ENCODE peak calls at places on chromosomes 1 and 21, in eight cellular contexts. One of them, this sample, is unnamed.

GRCh38 chr1:232048481-232048880 is 421.9 kb downstream of the DISC1 start:
- DNase-seq in heart left ventricle: no peak
- DNase-seq in lung: no peak
- DNase-seq in HepG2: no peak
- DNase-seq in CD8-positive, alpha-beta T cell: no peak
- DNase-seq in tibial nerve: no peak
- DNase-seq in PC-9: no peak
- DNase-seq in CD4-positive, alpha-beta T cell: no peak
- DNase-seq in this sample: no peak

GRCh38 chr1:233006582-233006981 is 56.2 kb downstream of the NTPCR start:
- DNase-seq in lung: no peak
- DNase-seq in CD4-positive, alpha-beta T cell: no peak
- DNase-seq in HepG2: no peak
- DNase-seq in PC-9: no peak
- DNase-seq in heart left ventricle: no peak
- DNase-seq in tibial nerve: no peak
- DNase-seq in CD8-positive, alpha-beta T cell: no peak
- DNase-seq in this sample: no peak

GRCh38 chr1:9907441-9907840 is 2.6 kb downstream of the CTNNBIP1 start:
- DNase-seq in CD4-positive, alpha-beta T cell: no peak
- DNase-seq in PC-9: no peak
- DNase-seq in tibial nerve: no peak
- DNase-seq in lung: no peak
- DNase-seq in HepG2: no peak
- DNase-seq in heart left ventricle: no peak
- DNase-seq in CD8-positive, alpha-beta T cell: no peak
- DNase-seq in this sample: no peak

GRCh38 chr1:84090447-84091244 is 53.4 kb upstream of the PRKACB start:
- DNase-seq in CD8-positive, alpha-beta T cell: peak; percentile 46
- DNase-seq in PC-9: no peak
- DNase-seq in HepG2: no peak
- DNase-seq in lung: no peak
- DNase-seq in tibial nerve: no peak
- DNase-seq in CD4-positive, alpha-beta T cell: no peak
- DNase-seq in heart left ventricle: no peak
- DNase-seq in this sample: no peak

GRCh38 chr1:197620660-197621273 is 154.5 kb downstream of the DENND1B start:
- DNase-seq in PC-9: peak; percentile 36
- DNase-seq in tibial nerve: no peak
- DNase-seq in CD4-positive, alpha-beta T cell: no peak
- DNase-seq in HepG2: peak; percentile 86
- DNase-seq in CD8-positive, alpha-beta T cell: no peak
- DNase-seq in heart left ventricle: no peak
- DNase-seq in lung: no peak
- DNase-seq in this sample: no peak

GRCh38 chr1:111620412-111620971 is 903 bp downstream of the RAP1A start:
- DNase-seq in CD4-positive, alpha-beta T cell: no peak
- DNase-seq in PC-9: no peak
- DNase-seq in HepG2: no peak
- DNase-seq in heart left ventricle: no peak
- DNase-seq in lung: peak; percentile 66
- DNase-seq in CD8-positive, alpha-beta T cell: no peak
- DNase-seq in tibial nerve: no peak
- DNase-seq in this sample: peak; percentile 77

GRCh38 chr1:45619149-45619921 is 4.5 kb downstream of the CCDC17 start:
- DNase-seq in lung: no peak
- DNase-seq in PC-9: no peak
- DNase-seq in CD4-positive, alpha-beta T cell: no peak
- DNase-seq in HepG2: no peak
- DNase-seq in CD8-positive, alpha-beta T cell: no peak
- DNase-seq in tibial nerve: no peak
- DNase-seq in heart left ventricle: no peak
- DNase-seq in this sample: no peak

GRCh38 chr1:7669559-7670208 is 101.4 kb upstream of the VAMP3 start:
- DNase-seq in tibial nerve: no peak
- DNase-seq in lung: no peak
- DNase-seq in PC-9: no peak
- DNase-seq in heart left ventricle: no peak
- DNase-seq in HepG2: peak; percentile 35
- DNase-seq in CD8-positive, alpha-beta T cell: peak; percentile 73
- DNase-seq in CD4-positive, alpha-beta T cell: peak; percentile 41
- DNase-seq in this sample: peak; percentile 14

GRCh38 chr21:31482460-31482859 is 138.4 kb upstream of the TIAM1 start:
- DNase-seq in heart left ventricle: no peak
- DNase-seq in PC-9: no peak
- DNase-seq in lung: no peak
- DNase-seq in CD8-positive, alpha-beta T cell: no peak
- DNase-seq in HepG2: no peak
- DNase-seq in tibial nerve: no peak
- DNase-seq in CD4-positive, alpha-beta T cell: no peak
- DNase-seq in this sample: no peak

GRCh38 chr1:42746436-42747105 is 6.5 kb upstream of the CLDN19 start:
- DNase-seq in heart left ventricle: no peak
- DNase-seq in CD4-positive, alpha-beta T cell: no peak
- DNase-seq in CD8-positive, alpha-beta T cell: no peak
- DNase-seq in HepG2: no peak
- DNase-seq in tibial nerve: peak; percentile 10
- DNase-seq in lung: no peak
- DNase-seq in PC-9: no peak
- DNase-seq in this sample: no peak

GRCh38 chr1:7856345-7856744 is 3.5 kb upstream of the UTS2 start:
- DNase-seq in lung: no peak
- DNase-seq in CD4-positive, alpha-beta T cell: no peak
- DNase-seq in heart left ventricle: no peak
- DNase-seq in PC-9: no peak
- DNase-seq in CD8-positive, alpha-beta T cell: no peak
- DNase-seq in tibial nerve: no peak
- DNase-seq in HepG2: peak; percentile 18
- DNase-seq in this sample: peak; percentile 18

GRCh38 chr1:51863384-51863783 is 15.1 kb downstream of the NRDC start:
- DNase-seq in heart left ventricle: no peak
- DNase-seq in CD4-positive, alpha-beta T cell: no peak
- DNase-seq in lung: no peak
- DNase-seq in HepG2: no peak
- DNase-seq in PC-9: no peak
- DNase-seq in CD8-positive, alpha-beta T cell: no peak
- DNase-seq in tibial nerve: no peak
- DNase-seq in this sample: no peak

GRCh38 chr21:27572681-27573080 is 605.8 kb upstream of the ADAMTS5 start:
- DNase-seq in CD8-positive, alpha-beta T cell: no peak
- DNase-seq in heart left ventricle: no peak
- DNase-seq in PC-9: no peak
- DNase-seq in tibial nerve: no peak
- DNase-seq in CD4-positive, alpha-beta T cell: no peak
- DNase-seq in lung: no peak
- DNase-seq in HepG2: no peak
- DNase-seq in this sample: no peak

GRCh38 chr1:3895951-3896325 is 4.1 kb downstream of the C1orf174 start:
- DNase-seq in CD8-positive, alpha-beta T cell: no peak
- DNase-seq in lung: no peak
- DNase-seq in heart left ventricle: no peak
- DNase-seq in PC-9: no peak
- DNase-seq in HepG2: no peak
- DNase-seq in CD4-positive, alpha-beta T cell: no peak
- DNase-seq in tibial nerve: no peak
- DNase-seq in this sample: no peak

GRCh38 chr1:40477680-40478057 is 579 bp downstream of the ZFP69 start:
- DNase-seq in PC-9: no peak
- DNase-seq in tibial nerve: no peak
- DNase-seq in HepG2: no peak
- DNase-seq in lung: no peak
- DNase-seq in heart left ventricle: peak; percentile 28
- DNase-seq in CD8-positive, alpha-beta T cell: no peak
- DNase-seq in CD4-positive, alpha-beta T cell: no peak
- DNase-seq in this sample: peak; percentile 1

GRCh38 chr1:244154882-244155531 is 103.9 kb downstream of the ZBTB18 start:
- DNase-seq in CD8-positive, alpha-beta T cell: no peak
- DNase-seq in HepG2: peak; percentile 10
- DNase-seq in CD4-positive, alpha-beta T cell: no peak
- DNase-seq in PC-9: no peak
- DNase-seq in lung: no peak
- DNase-seq in heart left ventricle: no peak
- DNase-seq in tibial nerve: no peak
- DNase-seq in this sample: no peak

GRCh38 chr21:16460936-16461335 is 731.2 kb downstream of the USP25 start:
- DNase-seq in CD8-positive, alpha-beta T cell: no peak
- DNase-seq in CD4-positive, alpha-beta T cell: no peak
- DNase-seq in heart left ventricle: no peak
- DNase-seq in HepG2: no peak
- DNase-seq in tibial nerve: no peak
- DNase-seq in lung: no peak
- DNase-seq in PC-9: no peak
- DNase-seq in this sample: peak; percentile 5

GRCh38 chr1:41799723-41800122 is 119.0 kb downstream of the HIVEP3 start:
- DNase-seq in tibial nerve: no peak
- DNase-seq in PC-9: no peak
- DNase-seq in CD8-positive, alpha-beta T cell: no peak
- DNase-seq in HepG2: no peak
- DNase-seq in CD4-positive, alpha-beta T cell: no peak
- DNase-seq in lung: no peak
- DNase-seq in heart left ventricle: no peak
- DNase-seq in this sample: peak; percentile 11

GRCh38 chr21:41561701-41562100 is 53.7 kb upstream of the TMPRSS2 start:
- DNase-seq in heart left ventricle: no peak
- DNase-seq in tibial nerve: no peak
- DNase-seq in lung: no peak
- DNase-seq in PC-9: no peak
- DNase-seq in CD4-positive, alpha-beta T cell: no peak
- DNase-seq in HepG2: no peak
- DNase-seq in CD8-positive, alpha-beta T cell: no peak
- DNase-seq in this sample: no peak

DNA sequence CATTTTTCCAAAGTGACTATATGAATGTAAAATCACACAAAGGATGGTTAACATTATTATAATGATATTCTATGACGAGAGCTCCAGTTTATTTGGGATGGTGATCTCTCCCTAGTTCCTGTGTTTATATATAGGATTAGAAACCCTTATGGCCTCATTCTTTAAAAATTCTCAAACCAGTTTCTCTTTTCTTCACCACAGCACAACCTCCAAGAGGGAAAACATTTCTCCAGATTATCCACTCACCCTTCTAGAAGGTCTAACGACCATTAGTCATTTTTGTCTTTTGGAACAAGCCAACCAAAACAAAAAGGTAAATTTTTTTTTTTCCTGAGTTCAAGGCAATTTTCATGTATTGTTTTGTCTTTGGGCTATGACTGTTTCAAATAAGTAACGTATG is 72.7 kb upstream of the MORC3 start:
- DNase-seq in HepG2: no peak
- DNase-seq in PC-9: no peak
- DNase-seq in heart left ventricle: no peak
- DNase-seq in CD8-positive, alpha-beta T cell: no peak
- DNase-seq in lung: no peak
- DNase-seq in tibial nerve: no peak
- DNase-seq in CD4-positive, alpha-beta T cell: no peak
- DNase-seq in this sample: no peak
- H3K27ac ChIP-seq in HepG2: no peak overlapping the region
- H3K27ac ChIP-seq in PC-9: no peak overlapping the region
- H3K27ac ChIP-seq in heart left ventricle: no peak overlapping the region
- H3K27ac ChIP-seq in CD8-positive, alpha-beta T cell: no peak overlapping the region
- H3K27ac ChIP-seq in lung: no peak overlapping the region
- H3K27ac ChIP-seq in tibial nerve: no peak overlapping the region
- H3K27ac ChIP-seq in CD4-positive, alpha-beta T cell: no peak overlapping the region
- H3K27ac ChIP-seq in this sample: no peak overlapping the region

GRCh38 chr1:28232558-28233263 is at the start of gene DNAJC8:
- DNase-seq in heart left ventricle: peak; percentile 97
- DNase-seq in CD8-positive, alpha-beta T cell: peak; percentile 93
- DNase-seq in lung: peak; percentile 96
- DNase-seq in PC-9: peak; percentile 73
- DNase-seq in CD4-positive, alpha-beta T cell: peak; percentile 93
- DNase-seq in HepG2: peak; percentile 89
- DNase-seq in tibial nerve: peak; percentile 98
- DNase-seq in this sample: peak; percentile 97
- H3K27ac ChIP-seq in heart left ventricle: peak within 1 kb of the TSS; percentile 87
- H3K27ac ChIP-seq in CD8-positive, alpha-beta T cell: peak within 1 kb of the TSS; percentile 80
- H3K27ac ChIP-seq in lung: peak within 1 kb of the TSS; percentile 80
- H3K27ac ChIP-seq in PC-9: peak within 1 kb of the TSS; percentile 50
- H3K27ac ChIP-seq in CD4-positive, alpha-beta T cell: peak within 1 kb of the TSS; percentile 66
- H3K27ac ChIP-seq in HepG2: peak within 1 kb of the TSS; percentile 83
- H3K27ac ChIP-seq in tibial nerve: peak within 1 kb of the TSS; percentile 83
- H3K27ac ChIP-seq in this sample: peak within 1 kb of the TSS; percentile 86

GRCh38 chr1:160652924-160653619 is 6.2 kb upstream of the SLAMF1 start:
- DNase-seq in PC-9: no peak
- DNase-seq in CD8-positive, alpha-beta T cell: no peak
- DNase-seq in heart left ventricle: no peak
- DNase-seq in CD4-positive, alpha-beta T cell: no peak
- DNase-seq in lung: no peak
- DNase-seq in tibial nerve: no peak
- DNase-seq in HepG2: no peak
- DNase-seq in this sample: no peak
- H3K27ac ChIP-seq in PC-9: no peak overlapping the region
- H3K27ac ChIP-seq in CD8-positive, alpha-beta T cell: no peak overlapping the region
- H3K27ac ChIP-seq in heart left ventricle: no peak overlapping the region
- H3K27ac ChIP-seq in CD4-positive, alpha-beta T cell: no peak overlapping the region
- H3K27ac ChIP-seq in lung: no peak overlapping the region
- H3K27ac ChIP-seq in tibial nerve: no peak overlapping the region
- H3K27ac ChIP-seq in HepG2: no peak overlapping the region
- H3K27ac ChIP-seq in this sample: no peak overlapping the region

GRCh38 chr1:31515061-31515775 is 61.1 kb upstream of the TINAGL1 start:
- DNase-seq in CD8-positive, alpha-beta T cell: no peak
- DNase-seq in heart left ventricle: no peak
- DNase-seq in tibial nerve: no peak
- DNase-seq in PC-9: no peak
- DNase-seq in CD4-positive, alpha-beta T cell: no peak
- DNase-seq in HepG2: no peak
- DNase-seq in lung: no peak
- DNase-seq in this sample: no peak

GRCh38 chr1:31510853-31511789 is 65.2 kb upstream of the TINAGL1 start:
- DNase-seq in lung: no peak
- DNase-seq in PC-9: peak; percentile 84
- DNase-seq in CD4-positive, alpha-beta T cell: no peak
- DNase-seq in HepG2: peak; percentile 52
- DNase-seq in tibial nerve: no peak
- DNase-seq in CD8-positive, alpha-beta T cell: peak; percentile 36
- DNase-seq in heart left ventricle: no peak
- DNase-seq in this sample: no peak

GRCh38 chr1:31515936-31516335 is 60.4 kb upstream of the TINAGL1 start:
- DNase-seq in CD8-positive, alpha-beta T cell: no peak
- DNase-seq in PC-9: no peak
- DNase-seq in lung: no peak
- DNase-seq in heart left ventricle: no peak
- DNase-seq in tibial nerve: no peak
- DNase-seq in HepG2: no peak
- DNase-seq in CD4-positive, alpha-beta T cell: no peak
- DNase-seq in this sample: no peak

GRCh38 chr1:31511848-31512615 is 64.3 kb upstream of the TINAGL1 start:
- DNase-seq in PC-9: peak; percentile 72
- DNase-seq in CD8-positive, alpha-beta T cell: no peak
- DNase-seq in heart left ventricle: no peak
- DNase-seq in HepG2: peak; percentile 68
- DNase-seq in CD4-positive, alpha-beta T cell: no peak
- DNase-seq in lung: no peak
- DNase-seq in tibial nerve: no peak
- DNase-seq in this sample: no peak

DNA sequence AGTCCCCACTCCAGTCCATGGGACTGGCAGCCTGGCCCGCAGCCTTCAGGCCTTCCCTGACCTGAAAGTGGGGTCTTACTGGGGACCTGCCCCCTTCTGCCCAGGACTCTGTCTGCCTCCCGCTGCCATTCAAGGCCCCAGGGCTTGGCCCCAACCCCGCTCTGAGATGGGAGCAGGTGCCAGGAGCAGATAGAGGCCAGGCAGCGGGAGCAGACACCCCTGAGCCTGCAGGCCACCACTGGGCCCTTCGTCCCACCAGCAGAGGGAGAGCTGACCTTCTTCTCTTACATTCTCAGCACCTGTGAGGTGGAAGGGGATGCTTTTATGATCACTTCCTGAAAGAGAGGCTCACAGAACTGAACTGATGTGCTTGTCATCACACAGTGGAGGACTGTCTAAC is 62.2 kb upstream of the TINAGL1 start:
- DNase-seq in HepG2: no peak
- DNase-seq in CD4-positive, alpha-beta T cell: no peak
- DNase-seq in tibial nerve: no peak
- DNase-seq in heart left ventricle: no peak
- DNase-seq in lung: no peak
- DNase-seq in PC-9: no peak
- DNase-seq in CD8-positive, alpha-beta T cell: peak; percentile 40
- DNase-seq in this sample: no peak
- H3K27ac ChIP-seq in HepG2: no peak overlapping the region
- H3K27ac ChIP-seq in CD4-positive, alpha-beta T cell: no peak overlapping the region
- H3K27ac ChIP-seq in tibial nerve: no peak overlapping the region
- H3K27ac ChIP-seq in heart left ventricle: no peak overlapping the region
- H3K27ac ChIP-seq in lung: no peak overlapping the region
- H3K27ac ChIP-seq in PC-9: no peak overlapping the region
- H3K27ac ChIP-seq in CD8-positive, alpha-beta T cell: no peak overlapping the region
- H3K27ac ChIP-seq in this sample: no peak overlapping the region

This sample was measured in HL-60.